ENCODE peak calls at places on chromosomes 13 and 19, in eight cellular contexts. M is GM23248, Q is SJSA1, Y is heart right ventricle, E is astrocyte of the spinal cord, D is fibroblast of the aortic adventitia, T is retinal pigment epithelial cell, U is pancreas. K is an unnamed sample.

GRCh38 chr19:55373993-55374757 is 2.5 kb upstream of the TMEM190 start:
- DNase-seq in M (peak; percentile 37), Q (peak; percentile 94), Y (no peak), E (peak; percentile 44), D (peak; percentile 43), T (no peak), U (no peak), K (no peak)

GRCh38 chr19:14478113-14478545 is 3.0 kb upstream of the PTGER1 start:
- DNase-seq in M (no peak), Q (no peak), Y (no peak), E (no peak), D (no peak), T (no peak), U (no peak), K (no peak)

GRCh38 chr19:6014551-6015135 is 36.7 kb upstream of the RANBP3 start:
- DNase-seq in M (no peak), Q (no peak), Y (no peak), E (no peak), D (no peak), T (no peak), U (no peak), K (no peak)

GRCh38 chr13:52695856-52696255 is 43.2 kb downstream of the SUGT1 start:
- DNase-seq in M (peak; percentile 48), Q (no peak), Y (no peak), E (peak; percentile 18), D (peak; percentile 30), T (no peak), U (no peak), K (peak; percentile 21)

GRCh38 chr19:16942583-16942982 is 53.8 kb downstream of the F2RL3 start:
- DNase-seq in M (no peak), Q (peak; percentile 36), Y (no peak), E (no peak), D (no peak), T (no peak), U (no peak), K (no peak)

GRCh38 chr13:76386316-76386715 is 499.9 kb downstream of the KCTD12 start:
- DNase-seq in M (no peak), Q (no peak), Y (no peak), E (no peak), D (no peak), T (no peak), U (no peak), K (no peak)

GRCh38 chr19:33624586-33625153 is 2.9 kb downstream of the CHST8 start:
- DNase-seq in M (no peak), Q (no peak), Y (no peak), E (no peak), D (no peak), T (no peak), U (no peak), K (no peak)

GRCh38 chr13:58302349-58302748 is 670.8 kb downstream of the PCDH17 start:
- DNase-seq in M (no peak), Q (no peak), Y (no peak), E (no peak), D (no peak), T (no peak), U (peak; percentile 49), K (no peak)

GRCh38 chr13:21548577-21548976 is 55.4 kb downstream of the MICU2 start:
- DNase-seq in M (no peak), Q (no peak), Y (no peak), E (no peak), D (no peak), T (no peak), U (no peak), K (no peak)

GRCh38 chr19:883661-884211 is 9.3 kb downstream of the MED16 start:
- DNase-seq in M (no peak), Q (no peak), Y (no peak), E (no peak), D (no peak), T (no peak), U (no peak), K (no peak)

GRCh38 chr13:33999830-34000605 is 182.1 kb downstream of the RFC3 start:
- DNase-seq in M (peak; percentile 22), Q (no peak), Y (no peak), E (no peak), D (peak; percentile 17), T (no peak), U (no peak), K (no peak)

GRCh38 chr13:65292488-65292901 is 1937.6 kb downstream of the PCDH9 start:
- DNase-seq in M (peak; percentile 8), Q (no peak), Y (no peak), E (peak; percentile 85), D (peak; percentile 41), T (no peak), U (no peak), K (peak; percentile 21)

GRCh38 chr13:110780410-110780809 is 66.9 kb downstream of the ING1 start:
- DNase-seq in M (no peak), Q (no peak), Y (no peak), E (no peak), D (no peak), T (no peak), U (no peak), K (no peak)

DNA sequence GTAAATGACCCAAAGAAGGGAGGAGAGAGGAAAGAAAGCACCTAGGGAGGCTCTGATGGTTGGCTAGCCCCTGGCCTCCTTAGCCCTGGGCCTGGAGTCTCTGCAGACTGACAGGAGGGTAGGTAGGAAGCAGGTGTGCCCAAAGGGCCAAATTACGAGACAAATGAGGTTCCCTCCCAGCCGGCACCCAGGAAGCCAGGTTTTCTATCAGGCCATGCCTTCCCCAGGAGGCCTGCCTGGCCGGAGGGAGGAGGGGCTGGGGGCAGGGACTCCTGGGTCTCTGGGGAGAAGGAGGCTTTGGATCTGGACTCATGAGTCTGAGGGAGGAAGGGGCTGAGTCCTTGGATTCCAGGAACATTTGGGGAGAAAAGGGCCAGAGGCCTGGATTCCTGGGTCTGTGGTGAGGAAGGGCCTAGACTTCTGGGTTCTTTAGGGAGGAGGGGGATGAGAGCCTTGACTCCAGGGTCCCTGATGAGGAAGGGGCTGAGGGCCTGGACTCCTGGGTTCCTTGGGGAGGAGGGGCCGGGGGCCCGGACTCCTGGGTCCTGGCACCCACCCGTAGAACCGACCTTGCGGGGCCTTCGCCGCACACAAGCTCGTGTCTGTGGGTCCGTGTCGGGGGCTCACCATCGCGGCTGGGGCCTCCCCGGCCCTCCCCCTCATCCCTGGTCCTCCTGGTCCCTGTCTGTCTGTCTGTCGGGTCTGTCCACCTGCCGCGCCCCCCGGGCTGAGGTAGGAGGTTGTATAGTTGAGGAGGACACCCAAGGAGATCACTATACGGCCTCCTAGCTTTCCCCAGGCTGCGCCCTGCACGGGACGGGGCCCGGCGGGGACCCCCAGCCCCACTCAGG is 840 bp upstream of the SPACA6 start:
- DNase-seq in M (no peak), Q (no peak), Y (no peak), E (no peak), D (no peak), T (no peak), U (no peak), K (no peak)
- H3K4me3 ChIP-seq in M (peak overlapping the region; percentile 87), Q (no peak overlapping the region), Y (peak overlapping the region; percentile 84), E (peak overlapping the region; percentile 84), D (peak overlapping the region; percentile 97), T (peak overlapping the region; percentile 75), U (peak overlapping the region; percentile 69), K (peak overlapping the region; percentile 96)

GRCh38 chr19:38430931-38431330 is 2.6 kb upstream of the RYR1 start:
- DNase-seq in M (no peak), Q (no peak), Y (no peak), E (no peak), D (no peak), T (no peak), U (no peak), K (no peak)

GRCh38 chr19:38429055-38429810 is 3.2 kb upstream of the RASGRP4 start:
- DNase-seq in M (no peak), Q (no peak), Y (no peak), E (no peak), D (no peak), T (no peak), U (no peak), K (no peak)

GRCh38 chr19:38425810-38426466 is at the start of gene RASGRP4:
- DNase-seq in M (no peak), Q (no peak), Y (peak; percentile 43), E (no peak), D (no peak), T (no peak), U (no peak), K (no peak)

GRCh38 chr19:38433268-38433733 is at the start of gene RYR1:
- DNase-seq in M (peak; percentile 58), Q (no peak), Y (peak; percentile 63), E (no peak), D (no peak), T (no peak), U (peak; percentile 24), K (no peak)

GRCh38 chr19:38429811-38430156 is 3.7 kb upstream of the RYR1 start:
- DNase-seq in M (no peak), Q (no peak), Y (no peak), E (no peak), D (no peak), T (no peak), U (no peak), K (no peak)
- H3K4me3 ChIP-seq in M (no peak overlapping the region), Q (no peak overlapping the region), Y (no peak overlapping the region), E (no peak overlapping the region), D (no peak overlapping the region), T (no peak overlapping the region), U (no peak overlapping the region), K (no peak overlapping the region)

GRCh38 chr19:12284631-12285030 is 10.1 kb downstream of the ZNF44 start:
- DNase-seq in M (no peak), Q (no peak), Y (no peak), E (no peak), D (no peak), T (no peak), U (no peak), K (no peak)
- H3K4me3 ChIP-seq in M (no peak overlapping the region), Q (no peak overlapping the region), Y (no peak overlapping the region), E (no peak overlapping the region), D (no peak overlapping the region), T (no peak overlapping the region), U (no peak overlapping the region), K (no peak overlapping the region)

GRCh38 chr13:99436013-99436412 is 65.3 kb upstream of the TM9SF2 start:
- DNase-seq in M (no peak), Q (no peak), Y (no peak), E (no peak), D (no peak), T (no peak), U (no peak), K (no peak)

GRCh38 chr13:99435116-99435515 is 66.2 kb upstream of the TM9SF2 start:
- DNase-seq in M (no peak), Q (no peak), Y (no peak), E (no peak), D (no peak), T (no peak), U (no peak), K (no peak)

GRCh38 chr13:99433543-99434075 is 67.7 kb upstream of the TM9SF2 start:
- DNase-seq in M (no peak), Q (no peak), Y (no peak), E (no peak), D (no peak), T (no peak), U (no peak), K (no peak)

GRCh38 chr13:99432637-99433542 is 68.4 kb upstream of the TM9SF2 start:
- DNase-seq in M (peak; percentile 92), Q (no peak), Y (peak; percentile 55), E (peak; percentile 42), D (peak; percentile 40), T (no peak), U (no peak), K (peak; percentile 24)

GRCh38 chr13:99434258-99434788 is 66.9 kb upstream of the TM9SF2 start:
- DNase-seq in M (no peak), Q (no peak), Y (no peak), E (no peak), D (no peak), T (no peak), U (no peak), K (no peak)
- H3K4me3 ChIP-seq in M (no peak overlapping the region), Q (no peak overlapping the region), Y (no peak overlapping the region), E (no peak overlapping the region), D (no peak overlapping the region), T (no peak overlapping the region), U (no peak overlapping the region), K (no peak overlapping the region)